ENCODE peak calls at places on chromosomes 3 and 15, in five cellular contexts. One of them, this sample, is unnamed.

GRCh38 chr3:196970547-196971093 is 2.0 kb upstream of the PIGZ start:
- DNase-seq in GM12878: no peak
- DNase-seq in IMR-90: no peak
- DNase-seq in K562: no peak
- DNase-seq in SK-N-SH: no peak
- DNase-seq in this sample: no peak

GRCh38 chr15:81092559-81092902 is 41.5 kb upstream of the CFAP161 start:
- DNase-seq in GM12878: no peak
- DNase-seq in IMR-90: no peak
- DNase-seq in K562: no peak
- DNase-seq in SK-N-SH: no peak
- DNase-seq in this sample: no peak

GRCh38 chr3:56408761-56409196 is 59.5 kb downstream of the ERC2 start:
- DNase-seq in GM12878: no peak
- DNase-seq in IMR-90: no peak
- DNase-seq in K562: peak; percentile 25
- DNase-seq in SK-N-SH: no peak
- DNase-seq in this sample: no peak

GRCh38 chr15:57444877-57445513 is 68.7 kb downstream of the CGNL1 start:
- DNase-seq in GM12878: no peak
- DNase-seq in IMR-90: no peak
- DNase-seq in K562: no peak
- DNase-seq in SK-N-SH: no peak
- DNase-seq in this sample: no peak

GRCh38 chr3:127406309-127407025 is 118.6 kb upstream of the PRR20G start:
- DNase-seq in GM12878: no peak
- DNase-seq in IMR-90: peak; percentile 2
- DNase-seq in K562: peak; percentile 72
- DNase-seq in SK-N-SH: peak; percentile 41
- DNase-seq in this sample: peak; percentile 55

GRCh38 chr3:146277953-146278631 is 27.2 kb upstream of the PLSCR4 start:
- DNase-seq in GM12878: no peak
- DNase-seq in IMR-90: peak; percentile 94
- DNase-seq in K562: no peak
- DNase-seq in SK-N-SH: no peak
- DNase-seq in this sample: no peak

GRCh38 chr3:10855871-10856662 is 40.0 kb downstream of the SLC6A11 start:
- DNase-seq in GM12878: no peak
- DNase-seq in IMR-90: no peak
- DNase-seq in K562: peak; percentile 56
- DNase-seq in SK-N-SH: no peak
- DNase-seq in this sample: peak; percentile 25

GRCh38 chr15:60840306-60840702 is 361.4 kb upstream of the ICE2 start:
- DNase-seq in GM12878: no peak
- DNase-seq in IMR-90: peak; percentile 49
- DNase-seq in K562: no peak
- DNase-seq in SK-N-SH: no peak
- DNase-seq in this sample: no peak

GRCh38 chr3:83894223-83894622 is 1064.6 kb upstream of the CADM2 start:
- DNase-seq in GM12878: no peak
- DNase-seq in IMR-90: no peak
- DNase-seq in K562: no peak
- DNase-seq in SK-N-SH: no peak
- DNase-seq in this sample: no peak

GRCh38 chr15:85542895-85543331 is 162.5 kb downstream of the AKAP13 start:
- DNase-seq in GM12878: no peak
- DNase-seq in IMR-90: peak; percentile 43
- DNase-seq in K562: no peak
- DNase-seq in SK-N-SH: no peak
- DNase-seq in this sample: no peak

GRCh38 chr3:8505621-8506020 is 4.0 kb downstream of the LMCD1 start:
- DNase-seq in GM12878: no peak
- DNase-seq in IMR-90: no peak
- DNase-seq in K562: no peak
- DNase-seq in SK-N-SH: no peak
- DNase-seq in this sample: no peak

GRCh38 chr15:77026501-77027110 is 31.7 kb downstream of the PSTPIP1 start:
- DNase-seq in GM12878: no peak
- DNase-seq in IMR-90: no peak
- DNase-seq in K562: no peak
- DNase-seq in SK-N-SH: peak; percentile 24
- DNase-seq in this sample: no peak
- TF ChIP-seq RCOR1 in GM12878: no peak
- TF ChIP-seq RCOR1 in IMR-90: no peak
- TF ChIP-seq RCOR1 in K562: no peak
- TF ChIP-seq RCOR1 in SK-N-SH: no peak
- TF ChIP-seq RCOR1 in this sample: no peak

GRCh38 chr15:82944038-82944437 is 8.5 kb downstream of the HOMER2 start:
- DNase-seq in GM12878: no peak
- DNase-seq in IMR-90: no peak
- DNase-seq in K562: no peak
- DNase-seq in SK-N-SH: no peak
- DNase-seq in this sample: no peak

GRCh38 chr15:82944840-82945239 is 7.7 kb downstream of the HOMER2 start:
- DNase-seq in GM12878: no peak
- DNase-seq in IMR-90: no peak
- DNase-seq in K562: no peak
- DNase-seq in SK-N-SH: no peak
- DNase-seq in this sample: no peak

GRCh38 chr15:82943176-82943575 is 9.3 kb downstream of the HOMER2 start:
- DNase-seq in GM12878: no peak
- DNase-seq in IMR-90: no peak
- DNase-seq in K562: no peak
- DNase-seq in SK-N-SH: no peak
- DNase-seq in this sample: no peak

GRCh38 chr15:82945326-82945725 is 7.2 kb downstream of the HOMER2 start:
- DNase-seq in GM12878: no peak
- DNase-seq in IMR-90: no peak
- DNase-seq in K562: no peak
- DNase-seq in SK-N-SH: no peak
- DNase-seq in this sample: no peak

GRCh38 chr15:82942691-82943090 is 9.8 kb downstream of the HOMER2 start:
- DNase-seq in GM12878: no peak
- DNase-seq in IMR-90: no peak
- DNase-seq in K562: no peak
- DNase-seq in SK-N-SH: no peak
- DNase-seq in this sample: peak; percentile 43
- TF ChIP-seq RCOR1 in GM12878: no peak
- TF ChIP-seq RCOR1 in IMR-90: no peak
- TF ChIP-seq RCOR1 in K562: no peak
- TF ChIP-seq RCOR1 in SK-N-SH: no peak
- TF ChIP-seq RCOR1 in this sample: no peak

GRCh38 chr3:160016972-160017371 is 28.3 kb downstream of the IL12A start:
- DNase-seq in GM12878: no peak
- DNase-seq in IMR-90: peak; percentile 79
- DNase-seq in K562: no peak
- DNase-seq in SK-N-SH: no peak
- DNase-seq in this sample: peak; percentile 19
- TF ChIP-seq RCOR1 in GM12878: no peak
- TF ChIP-seq RCOR1 in IMR-90: no peak
- TF ChIP-seq RCOR1 in K562: no peak
- TF ChIP-seq RCOR1 in SK-N-SH: no peak
- TF ChIP-seq RCOR1 in this sample: no peak

DNA sequence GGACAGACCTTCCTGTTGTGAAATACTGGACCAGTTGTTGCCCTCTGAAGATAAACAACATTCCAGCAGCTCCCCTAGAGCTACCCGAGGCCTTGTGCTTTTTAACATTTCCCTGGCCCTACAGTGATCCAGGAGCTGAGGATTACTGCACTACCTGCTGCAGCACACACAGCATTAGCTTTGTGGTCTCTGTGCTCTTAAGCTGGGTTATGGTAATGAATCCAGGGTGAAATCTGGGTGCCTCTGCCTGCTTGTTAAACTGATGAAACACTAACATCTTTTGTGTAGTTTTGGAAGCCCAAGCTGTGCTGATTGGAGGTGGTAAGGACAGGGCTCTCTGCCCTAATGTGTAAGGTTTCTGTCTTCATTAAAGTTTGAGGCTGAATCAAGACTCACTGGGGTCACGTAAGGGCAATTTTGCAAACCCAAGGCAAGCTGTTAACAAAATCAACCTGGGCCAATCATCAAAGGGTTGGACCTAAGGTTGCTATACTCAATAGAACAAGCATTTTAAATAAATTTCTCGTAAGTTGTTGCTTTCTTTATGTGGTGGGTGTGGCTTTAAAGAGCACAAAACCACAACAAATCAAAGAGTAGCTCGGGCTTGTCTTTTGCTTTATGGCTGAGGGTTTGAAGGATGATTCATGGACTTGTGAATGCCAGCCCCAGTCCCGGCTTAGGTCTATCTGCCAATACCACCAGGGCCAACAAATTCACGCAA is 183.9 kb downstream of the TPRG1 start:
- DNase-seq in GM12878: no peak
- DNase-seq in IMR-90: peak; percentile 16
- DNase-seq in K562: no peak
- DNase-seq in SK-N-SH: no peak
- DNase-seq in this sample: peak; percentile 31
- TF ChIP-seq RCOR1 in GM12878: no peak
- TF ChIP-seq RCOR1 in IMR-90: no peak
- TF ChIP-seq RCOR1 in K562: no peak
- TF ChIP-seq RCOR1 in SK-N-SH: no peak
- TF ChIP-seq RCOR1 in this sample: no peak

DNA sequence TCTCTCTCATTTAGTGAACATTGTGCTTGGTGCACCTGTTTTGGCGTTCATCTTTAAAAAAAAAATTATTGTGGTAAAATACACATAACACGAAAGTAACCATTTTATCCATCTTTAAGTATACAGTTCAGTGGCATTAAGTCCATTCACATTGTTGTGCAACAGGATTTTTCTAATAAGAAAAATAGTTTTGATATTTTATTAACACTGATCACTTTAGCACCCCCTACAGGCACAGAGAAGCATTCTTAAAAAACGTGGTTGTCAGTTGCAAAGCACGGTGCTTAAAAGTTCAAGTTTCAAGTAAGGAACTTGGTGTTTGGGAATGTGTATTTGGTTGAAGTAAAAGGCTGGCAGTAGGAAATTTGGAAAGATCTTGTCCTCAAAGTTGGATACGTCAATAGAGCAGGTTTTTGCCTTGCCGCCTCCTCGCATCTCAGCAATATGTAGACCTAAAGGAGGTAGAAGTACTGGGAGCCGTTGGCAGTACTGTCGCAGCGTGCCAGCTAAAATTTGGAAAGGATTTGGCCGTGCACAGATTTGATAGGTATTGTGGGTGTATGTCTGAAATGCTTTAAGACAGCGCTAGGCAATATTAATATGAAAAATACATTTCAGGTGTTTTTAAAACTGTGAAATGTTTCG is 110.4 kb downstream of the LRRC28 start:
- DNase-seq in GM12878: no peak
- DNase-seq in IMR-90: peak; percentile 42
- DNase-seq in K562: peak; percentile 12
- DNase-seq in SK-N-SH: no peak
- DNase-seq in this sample: peak; percentile 47
- TF ChIP-seq RCOR1 in GM12878: no peak
- TF ChIP-seq RCOR1 in IMR-90: no peak
- TF ChIP-seq RCOR1 in K562: no peak
- TF ChIP-seq RCOR1 in SK-N-SH: no peak
- TF ChIP-seq RCOR1 in this sample: no peak

GRCh38 chr15:25247418-25248030 is 191.3 kb downstream of the UBE3A start:
- DNase-seq in GM12878: no peak
- DNase-seq in IMR-90: no peak
- DNase-seq in K562: no peak
- DNase-seq in SK-N-SH: no peak
- DNase-seq in this sample: no peak
- TF ChIP-seq RCOR1 in GM12878: no peak
- TF ChIP-seq RCOR1 in IMR-90: no peak
- TF ChIP-seq RCOR1 in K562: no peak
- TF ChIP-seq RCOR1 in SK-N-SH: no peak
- TF ChIP-seq RCOR1 in this sample: no peak

GRCh38 chr3:14913926-14914776 is 33.2 kb upstream of the NR2C2 start:
- DNase-seq in GM12878: no peak
- DNase-seq in IMR-90: no peak
- DNase-seq in K562: no peak
- DNase-seq in SK-N-SH: peak; percentile 76
- DNase-seq in this sample: no peak
- TF ChIP-seq RCOR1 in GM12878: no peak
- TF ChIP-seq RCOR1 in IMR-90: no peak
- TF ChIP-seq RCOR1 in K562: no peak
- TF ChIP-seq RCOR1 in SK-N-SH: peak; percentile 43
- TF ChIP-seq RCOR1 in this sample: no peak

DNA sequence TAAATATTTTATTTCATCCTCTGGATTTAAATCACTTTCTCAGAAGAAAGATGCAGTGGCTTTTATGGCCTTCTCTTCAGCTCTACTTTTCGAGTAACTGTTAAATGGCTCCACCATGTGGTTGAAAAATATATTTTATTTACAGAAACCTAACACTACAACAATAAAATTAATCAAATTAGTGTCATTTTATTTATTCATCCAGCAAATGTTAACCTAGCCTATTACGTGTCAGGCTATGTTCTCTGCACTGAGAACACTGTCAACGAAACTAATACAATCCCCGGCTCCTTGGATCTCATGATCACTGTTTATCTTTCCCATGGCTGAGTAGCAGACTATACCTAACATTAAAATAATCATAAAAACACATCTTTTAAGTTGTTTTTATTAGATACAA is 148.0 kb upstream of the OSTN start:
- DNase-seq in GM12878: no peak
- DNase-seq in IMR-90: peak; percentile 47
- DNase-seq in K562: no peak
- DNase-seq in SK-N-SH: peak; percentile 4
- DNase-seq in this sample: peak; percentile 7
- TF ChIP-seq RCOR1 in GM12878: no peak
- TF ChIP-seq RCOR1 in IMR-90: no peak
- TF ChIP-seq RCOR1 in K562: no peak
- TF ChIP-seq RCOR1 in SK-N-SH: no peak
- TF ChIP-seq RCOR1 in this sample: no peak

This sample was measured in A549.